ENCODE peak calls at places on chromosomes 6 and 20, in four cellular contexts. One of them, this sample, is unnamed.

GRCh38 chr20:58651548-58651822 is 402 bp downstream of the STX16 start:
- DNase-seq in mesenteric fat pad: no peak
- DNase-seq in NCI-H1105: peak
- DNase-seq in heart left ventricle: peak
- DNase-seq in this sample: no peak

GRCh38 chr6:100376103-100376502 is 88.6 kb downstream of the SIM1 start:
- DNase-seq in mesenteric fat pad: no peak
- DNase-seq in NCI-H1105: no peak
- DNase-seq in heart left ventricle: no peak
- DNase-seq in this sample: no peak

GRCh38 chr6:143262037-143262436 is 188.5 kb downstream of the ADAT2 start:
- DNase-seq in mesenteric fat pad: no peak
- DNase-seq in NCI-H1105: no peak
- DNase-seq in heart left ventricle: no peak
- DNase-seq in this sample: no peak

GRCh38 chr6:36683145-36683655 is 4.7 kb downstream of the CDKN1A start:
- DNase-seq in mesenteric fat pad: peak
- DNase-seq in NCI-H1105: peak
- DNase-seq in heart left ventricle: no peak
- DNase-seq in this sample: no peak

GRCh38 chr6:36825452-36825851 is 13.8 kb downstream of the CPNE5 start:
- DNase-seq in mesenteric fat pad: no peak
- DNase-seq in NCI-H1105: no peak
- DNase-seq in heart left ventricle: no peak
- DNase-seq in this sample: no peak

GRCh38 chr6:4291453-4292403 is 156.4 kb upstream of the ECI2 start:
- DNase-seq in mesenteric fat pad: no peak
- DNase-seq in NCI-H1105: no peak
- DNase-seq in heart left ventricle: no peak
- DNase-seq in this sample: no peak

GRCh38 chr6:162177733-162178132 is 549.8 kb downstream of the PRKN start:
- DNase-seq in mesenteric fat pad: no peak
- DNase-seq in NCI-H1105: peak
- DNase-seq in heart left ventricle: peak
- DNase-seq in this sample: peak

GRCh38 chr20:58524814-58525213 is 9.6 kb upstream of the APCDD1L start:
- DNase-seq in mesenteric fat pad: no peak
- DNase-seq in NCI-H1105: no peak
- DNase-seq in heart left ventricle: no peak
- DNase-seq in this sample: no peak

GRCh38 chr20:11755071-11755881 is 162.4 kb upstream of the BTBD3 start:
- DNase-seq in mesenteric fat pad: no peak
- DNase-seq in NCI-H1105: no peak
- DNase-seq in heart left ventricle: no peak
- DNase-seq in this sample: no peak

GRCh38 chr20:32635764-32636163 is 38.0 kb downstream of the C20orf203 start:
- DNase-seq in mesenteric fat pad: no peak
- DNase-seq in NCI-H1105: no peak
- DNase-seq in heart left ventricle: no peak
- DNase-seq in this sample: no peak

GRCh38 chr6:28266563-28266961 is 381 bp upstream of the ZSCAN26 start:
- DNase-seq in mesenteric fat pad: no peak
- DNase-seq in NCI-H1105: no peak
- DNase-seq in heart left ventricle: no peak
- DNase-seq in this sample: no peak

GRCh38 chr6:127198549-127198948 is 68.1 kb upstream of the RNF146 start:
- DNase-seq in mesenteric fat pad: no peak
- DNase-seq in NCI-H1105: no peak
- DNase-seq in heart left ventricle: no peak
- DNase-seq in this sample: no peak

GRCh38 chr20:48738399-48739304 is 89.1 kb downstream of the PREX1 start:
- DNase-seq in mesenteric fat pad: no peak
- DNase-seq in NCI-H1105: no peak
- DNase-seq in heart left ventricle: no peak
- DNase-seq in this sample: no peak

GRCh38 chr20:33908351-33908750 is 85.4 kb upstream of the RALY start:
- DNase-seq in mesenteric fat pad: no peak
- DNase-seq in NCI-H1105: no peak
- DNase-seq in heart left ventricle: no peak
- DNase-seq in this sample: no peak

GRCh38 chr20:43724383-43724782 is 2.4 kb downstream of the GTSF1L start:
- DNase-seq in mesenteric fat pad: no peak
- DNase-seq in NCI-H1105: no peak
- DNase-seq in heart left ventricle: no peak
- DNase-seq in this sample: no peak

GRCh38 chr6:167093922-167094432 is 28.9 kb upstream of the CCR6 start:
- DNase-seq in mesenteric fat pad: no peak
- DNase-seq in NCI-H1105: no peak
- DNase-seq in heart left ventricle: no peak
- DNase-seq in this sample: no peak

GRCh38 chr6:130810307-130811030 is 16.7 kb upstream of the SMLR1 start:
- DNase-seq in mesenteric fat pad: no peak
- DNase-seq in NCI-H1105: no peak
- DNase-seq in heart left ventricle: no peak
- DNase-seq in this sample: no peak

GRCh38 chr20:26218301-26218700 is 521.6 kb upstream of the ZNF337 start:
- DNase-seq in mesenteric fat pad: no peak
- DNase-seq in NCI-H1105: no peak
- DNase-seq in heart left ventricle: no peak
- DNase-seq in this sample: no peak

GRCh38 chr20:37920270-37920669 is 17.3 kb downstream of the VSTM2L start:
- DNase-seq in mesenteric fat pad: no peak
- DNase-seq in NCI-H1105: peak
- DNase-seq in heart left ventricle: no peak
- DNase-seq in this sample: no peak

GRCh38 chr6:120735641-120736040 is 598.6 kb downstream of the TBC1D32 start:
- DNase-seq in mesenteric fat pad: no peak
- DNase-seq in NCI-H1105: no peak
- DNase-seq in heart left ventricle: no peak
- DNase-seq in this sample: no peak